ENCODE peak calls at places on chromosome 7, in six cellular contexts. S is heart right ventricle, C is left lung, W is NT2/D1, Q is left ventricle myocardium inferior, F is uterus. Z is an unnamed sample.

GRCh38 chr7:155752756-155753445 is 59.4 kb downstream of the SHH start:
- DNase-seq in S (no peak), C (no peak), W (no peak), Q (no peak), F (no peak), Z (no peak)

GRCh38 chr7:1900847-1901246 is 230.8 kb downstream of the ELFN1 start:
- DNase-seq in S (peak; percentile 0), C (peak; percentile 45), W (no peak), Q (no peak), F (no peak), Z (no peak)

GRCh38 chr7:84042110-84042539 is 152.5 kb downstream of the SEMA3A start:
- DNase-seq in S (no peak), C (no peak), W (no peak), Q (no peak), F (no peak), Z (no peak)

GRCh38 chr7:70614237-70614984 is 517.5 kb upstream of the GALNT17 start:
- DNase-seq in S (peak; percentile 86), C (no peak), W (no peak), Q (peak; percentile 84), F (peak; percentile 45), Z (peak; percentile 41)

GRCh38 chr7:76267107-76267834 is 35.2 kb upstream of the HSPB1 start:
- DNase-seq in S (no peak), C (no peak), W (no peak), Q (no peak), F (no peak), Z (peak; percentile 44)

GRCh38 chr7:44977304-44977858 is 1.4 kb downstream of the MYO1G start:
- DNase-seq in S (no peak), C (peak; percentile 78), W (no peak), Q (no peak), F (no peak), Z (no peak)

GRCh38 chr7:71733108-71733870 is 601.3 kb downstream of the GALNT17 start:
- DNase-seq in S (peak; percentile 82), C (peak; percentile 93), W (peak; percentile 90), Q (peak; percentile 72), F (peak; percentile 72), Z (peak; percentile 85)

GRCh38 chr7:84455788-84456187 is 261.2 kb upstream of the SEMA3A start:
- DNase-seq in S (no peak), C (no peak), W (no peak), Q (no peak), F (no peak), Z (no peak)

GRCh38 chr7:5689118-5689517 is 92.3 kb downstream of the RNF216 start:
- DNase-seq in S (no peak), C (no peak), W (no peak), Q (no peak), F (peak; percentile 57), Z (no peak)

GRCh38 chr7:126667742-126668366 is 584.9 kb downstream of the GRM8 start:
- DNase-seq in S (no peak), C (no peak), W (no peak), Q (no peak), F (no peak), Z (no peak)

GRCh38 chr7:101410743-101411476 is 48.2 kb downstream of the COL26A1 start:
- DNase-seq in S (peak; percentile 28), C (no peak), W (peak; percentile 82), Q (peak; percentile 22), F (no peak), Z (peak; percentile 54)

GRCh38 chr7:44280993-44281721 is 44.2 kb downstream of the CAMK2B start:
- DNase-seq in S (peak; percentile 34), C (no peak), W (no peak), Q (peak; percentile 36), F (peak; percentile 6), Z (peak; percentile 4)

GRCh38 chr7:94049615-94050014 is 45.5 kb upstream of the BET1 start:
- DNase-seq in S (no peak), C (no peak), W (no peak), Q (no peak), F (no peak), Z (no peak)

GRCh38 chr7:1611708-1612241 is 41.9 kb upstream of the PSMG3 start:
- DNase-seq in S (no peak), C (peak; percentile 57), W (peak; percentile 20), Q (no peak), F (no peak), Z (no peak)

GRCh38 chr7:47293884-47294568 is 287.9 kb downstream of the TNS3 start:
- DNase-seq in S (peak; percentile 47), C (no peak), W (no peak), Q (peak; percentile 47), F (peak; percentile 81), Z (no peak)
- H3K4me1 ChIP-seq in S (peaks cover 28% of the 10 kb centered on the region), C (peaks cover 3% of the 10 kb centered on the region), W (no peaks in the 10 kb centered on the region), Q (peaks cover 56% of the 10 kb centered on the region), F (no peaks in the 10 kb centered on the region), Z (peaks cover 13% of the 10 kb centered on the region)

GRCh38 chr7:139711991-139712753 is 65.6 kb downstream of the HIPK2 start:
- DNase-seq in S (no peak), C (no peak), W (no peak), Q (no peak), F (no peak), Z (no peak)

GRCh38 chr7:139715194-139715815 is 62.5 kb downstream of the HIPK2 start:
- DNase-seq in S (no peak), C (no peak), W (no peak), Q (no peak), F (no peak), Z (no peak)

GRCh38 chr7:139713835-139714162 is 64.0 kb downstream of the HIPK2 start:
- DNase-seq in S (no peak), C (no peak), W (no peak), Q (no peak), F (no peak), Z (no peak)

GRCh38 chr7:139714163-139714901 is 63.5 kb downstream of the HIPK2 start:
- DNase-seq in S (peak; percentile 73), C (peak; percentile 86), W (no peak), Q (peak; percentile 66), F (no peak), Z (no peak)

DNA sequence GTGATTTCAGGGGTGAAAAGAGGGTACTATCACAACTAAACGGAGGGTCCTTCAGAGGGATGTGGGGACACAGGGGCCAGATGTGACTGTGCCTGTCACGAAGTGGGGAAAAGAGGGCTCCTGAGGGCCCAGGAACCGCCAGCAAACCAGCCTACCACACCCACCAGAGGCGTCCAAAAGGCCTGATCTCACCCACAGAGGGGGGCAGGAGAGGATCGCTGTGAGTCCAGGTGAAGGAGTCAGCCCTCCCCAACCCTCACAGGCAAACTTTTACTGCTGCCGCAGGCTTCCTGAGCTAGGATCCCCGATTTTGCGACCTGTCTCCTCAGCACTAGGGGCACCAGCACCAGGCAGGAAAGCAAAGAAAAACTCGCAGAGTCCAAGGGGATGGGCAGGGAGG is 64.7 kb downstream of the HIPK2 start:
- DNase-seq in S (no peak), C (no peak), W (no peak), Q (no peak), F (no peak), Z (no peak)
- H3K4me1 ChIP-seq in S (peaks cover 45% of the 10 kb centered on the region), C (no peaks in the 10 kb centered on the region), W (peaks cover 14% of the 10 kb centered on the region), Q (peaks cover 74% of the 10 kb centered on the region), F (no peaks in the 10 kb centered on the region), Z (no peaks in the 10 kb centered on the region)

GRCh38 chr7:30909431-30909830 is 2.2 kb upstream of the AQP1 start:
- DNase-seq in S (peak; percentile 5), C (peak; percentile 69), W (no peak), Q (no peak), F (no peak), Z (no peak)

GRCh38 chr7:30906520-30907240 is 5.0 kb upstream of the AQP1 start:
- DNase-seq in S (peak; percentile 9), C (peak; percentile 71), W (no peak), Q (no peak), F (no peak), Z (no peak)

GRCh38 chr7:30906014-30906413 is 5.6 kb upstream of the AQP1 start:
- DNase-seq in S (peak; percentile 16), C (peak; percentile 88), W (no peak), Q (no peak), F (no peak), Z (no peak)

GRCh38 chr7:30908681-30909080 is 3.0 kb upstream of the AQP1 start:
- DNase-seq in S (peak; percentile 8), C (peak; percentile 71), W (no peak), Q (no peak), F (no peak), Z (no peak)

DNA sequence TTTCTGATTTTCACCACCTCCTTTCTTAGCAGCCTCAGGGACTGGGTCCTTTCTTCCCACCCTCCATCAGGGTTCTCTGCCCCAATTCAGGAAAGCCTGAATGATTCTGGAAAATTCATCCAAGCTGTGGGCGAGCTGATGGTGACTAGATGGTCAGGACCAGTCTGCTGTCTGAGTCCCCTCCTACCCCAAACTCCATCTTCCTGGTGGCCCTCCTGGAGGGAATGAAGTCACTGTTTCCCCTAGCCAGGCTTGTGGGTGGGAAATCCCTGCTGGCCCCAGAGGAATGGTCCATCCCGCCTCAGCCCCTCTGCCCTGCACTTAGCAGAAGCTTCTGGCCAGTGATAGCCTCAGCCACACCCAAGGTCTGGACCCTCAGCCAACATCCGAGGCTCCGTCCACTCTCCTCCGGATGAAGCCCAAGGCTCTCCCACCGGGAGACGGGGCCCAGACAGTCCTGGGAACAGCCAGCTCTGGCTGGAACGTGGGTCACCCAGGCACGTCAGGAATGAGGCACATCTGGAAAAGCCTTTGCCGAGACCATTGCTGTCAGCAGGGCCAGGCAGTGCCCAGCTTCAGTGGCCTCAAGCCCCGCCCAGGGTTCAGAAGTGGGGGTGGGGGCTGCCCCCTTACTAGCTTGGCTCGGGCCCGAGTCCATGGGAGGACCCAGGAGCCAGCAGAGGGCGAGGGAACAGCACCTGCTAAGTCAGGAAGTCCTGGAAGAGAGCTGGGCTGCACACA is 4.0 kb upstream of the AQP1 start:
- DNase-seq in S (peak; percentile 54), C (peak; percentile 75), W (no peak), Q (peak; percentile 48), F (no peak), Z (no peak)
- H3K4me1 ChIP-seq in S (peaks cover 75% of the 10 kb centered on the region), C (peaks cover 38% of the 10 kb centered on the region), W (peaks cover 20% of the 10 kb centered on the region), Q (peaks cover 85% of the 10 kb centered on the region), F (no peaks in the 10 kb centered on the region), Z (no peaks in the 10 kb centered on the region)

GRCh38 chr7:55526329-55526728 is 46.0 kb downstream of the VOPP1 start:
- DNase-seq in S (peak; percentile 17), C (no peak), W (no peak), Q (no peak), F (no peak), Z (no peak)
- H3K4me1 ChIP-seq in S (no peaks in the 10 kb centered on the region), C (no peaks in the 10 kb centered on the region), W (peaks cover 12% of the 10 kb centered on the region), Q (peaks cover 30% of the 10 kb centered on the region), F (no peaks in the 10 kb centered on the region), Z (peaks cover 14% of the 10 kb centered on the region)

GRCh38 chr7:54560183-54560582 is 18.0 kb downstream of the VSTM2A start:
- DNase-seq in S (no peak), C (no peak), W (no peak), Q (no peak), F (no peak), Z (no peak)
- H3K4me1 ChIP-seq in S (no peaks in the 10 kb centered on the region), C (no peaks in the 10 kb centered on the region), W (peaks cover 3% of the 10 kb centered on the region), Q (no peaks in the 10 kb centered on the region), F (no peaks in the 10 kb centered on the region), Z (no peaks in the 10 kb centered on the region)

DNA sequence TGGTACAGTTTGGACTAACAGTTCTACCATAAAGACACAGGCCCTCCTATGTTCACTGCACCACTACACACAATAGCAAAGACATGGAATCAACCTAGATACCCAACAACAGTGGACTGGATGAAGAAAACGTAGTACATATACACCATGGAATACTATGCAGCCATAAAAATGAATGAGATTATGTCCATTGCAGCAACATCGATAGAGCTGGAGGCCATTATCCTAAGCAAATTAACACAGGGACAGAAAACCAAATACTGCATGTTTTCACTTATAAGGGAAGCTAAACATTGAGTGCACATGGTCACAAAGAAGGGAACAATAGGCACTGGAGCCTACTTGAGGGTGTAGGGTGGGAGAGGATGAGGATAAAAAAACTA is 75.0 kb downstream of the MEST start:
- DNase-seq in S (no peak), C (no peak), W (no peak), Q (no peak), F (no peak), Z (no peak)
- H3K4me1 ChIP-seq in S (peaks cover 16% of the 10 kb centered on the region), C (no peaks in the 10 kb centered on the region), W (no peaks in the 10 kb centered on the region), Q (peaks cover 34% of the 10 kb centered on the region), F (no peaks in the 10 kb centered on the region), Z (no peaks in the 10 kb centered on the region)